ENCODE peak calls at places on chromosome 19, in four cellular contexts. N is mesothelial cell of epicardium, P is brain microvascular endothelial cell, A is GM13976. R is an unnamed sample.
A peak's percentile ranks its signal among the peaks of the same experiment; 100 is the strongest.

GRCh38 chr19:47699360-47699917 is 13.8 kb upstream of the EHD2 start:
- DNase-seq in N (peak; percentile 72), P (no peak), A (peak; percentile 86), R (peak; percentile 73)

GRCh38 chr19:50206191-50206590 is 2.8 kb downstream of the MYH14 start:
- DNase-seq in N (no peak), P (no peak), A (no peak), R (no peak)

GRCh38 chr19:19900124-19900523 is 622 bp upstream of the ZNF93 start:
- DNase-seq in N (no peak), P (peak; percentile 66), A (peak; percentile 6), R (no peak)

GRCh38 chr19:47609885-47610545 is 1.1 kb downstream of the BICRA start:
- DNase-seq in N (peak; percentile 59), P (no peak), A (peak; percentile 55), R (peak; percentile 81)

GRCh38 chr19:2261438-2262172 is 5.4 kb upstream of the JSRP1 start:
- DNase-seq in N (no peak), P (no peak), A (no peak), R (peak; percentile 67)

GRCh38 chr19:19185853-19186728 is 5.9 kb downstream of the BORCS8 start:
- DNase-seq in N (no peak), P (no peak), A (peak; percentile 62), R (no peak)

GRCh38 chr19:31285744-31286143 is 63.5 kb downstream of the TSHZ3 start:
- DNase-seq in N (no peak), P (peak; percentile 9), A (no peak), R (no peak)

GRCh38 chr19:42426643-42427042 is 545 bp downstream of the LIPE start:
- DNase-seq in N (no peak), P (no peak), A (no peak), R (no peak)

GRCh38 chr19:47374876-47375693 is 26.0 kb downstream of the DHX34 start:
- DNase-seq in N (no peak), P (no peak), A (no peak), R (no peak)

GRCh38 chr19:40457953-40458596 is 7.5 kb downstream of the BLVRB start:
- DNase-seq in N (no peak), P (no peak), A (no peak), R (no peak)

GRCh38 chr19:16603090-16603489 is 24.9 kb downstream of the MED26 start:
- DNase-seq in N (no peak), P (no peak), A (no peak), R (no peak)

GRCh38 chr19:45952691-45953505 is 20.8 kb downstream of the NOVA2 start:
- DNase-seq in N (peak; percentile 86), P (peak; percentile 7), A (peak; percentile 80), R (peak; percentile 60)

GRCh38 chr19:14519860-14520407 is 1.7 kb upstream of the DNAJB1 start:
- DNase-seq in N (no peak), P (no peak), A (no peak), R (no peak)

GRCh38 chr19:55014714-55015113 is 23.4 kb downstream of the GP6 start:
- DNase-seq in N (no peak), P (no peak), A (no peak), R (no peak)

GRCh38 chr19:38118176-38118575 is 105.8 kb downstream of the DPF1 start:
- DNase-seq in N (no peak), P (no peak), A (no peak), R (no peak)

GRCh38 chr19:19261350-19262189 is 11.5 kb downstream of the TM6SF2 start:
- DNase-seq in N (peak; percentile 52), P (no peak), A (no peak), R (no peak)

DNA sequence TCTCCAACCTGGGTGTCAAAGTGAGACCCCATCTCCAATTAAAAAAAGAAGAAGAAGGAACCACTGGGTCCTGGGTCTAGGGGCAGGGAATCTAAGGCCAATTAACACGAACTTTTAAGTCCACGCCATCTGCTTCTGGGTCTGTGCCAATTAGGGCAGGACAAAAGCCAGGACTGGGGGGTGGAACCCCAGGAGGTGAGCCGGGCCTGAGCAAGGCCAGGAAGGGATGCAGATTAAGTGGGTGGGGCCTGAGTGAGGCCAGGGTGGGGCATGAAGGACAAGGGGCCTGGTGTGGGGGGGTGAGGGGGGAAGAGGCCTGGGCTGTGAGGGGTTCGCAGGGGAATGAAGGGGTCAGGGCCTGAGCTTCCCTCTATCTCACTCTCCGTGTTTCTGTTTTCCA is 26.3 kb upstream of the ZNF83 start:
- DNase-seq in N (no peak), P (no peak), A (no peak), R (no peak)
- TF ChIP-seq CTCF in N (no peak), P (no peak), A (no peak), R (no peak)

DNA sequence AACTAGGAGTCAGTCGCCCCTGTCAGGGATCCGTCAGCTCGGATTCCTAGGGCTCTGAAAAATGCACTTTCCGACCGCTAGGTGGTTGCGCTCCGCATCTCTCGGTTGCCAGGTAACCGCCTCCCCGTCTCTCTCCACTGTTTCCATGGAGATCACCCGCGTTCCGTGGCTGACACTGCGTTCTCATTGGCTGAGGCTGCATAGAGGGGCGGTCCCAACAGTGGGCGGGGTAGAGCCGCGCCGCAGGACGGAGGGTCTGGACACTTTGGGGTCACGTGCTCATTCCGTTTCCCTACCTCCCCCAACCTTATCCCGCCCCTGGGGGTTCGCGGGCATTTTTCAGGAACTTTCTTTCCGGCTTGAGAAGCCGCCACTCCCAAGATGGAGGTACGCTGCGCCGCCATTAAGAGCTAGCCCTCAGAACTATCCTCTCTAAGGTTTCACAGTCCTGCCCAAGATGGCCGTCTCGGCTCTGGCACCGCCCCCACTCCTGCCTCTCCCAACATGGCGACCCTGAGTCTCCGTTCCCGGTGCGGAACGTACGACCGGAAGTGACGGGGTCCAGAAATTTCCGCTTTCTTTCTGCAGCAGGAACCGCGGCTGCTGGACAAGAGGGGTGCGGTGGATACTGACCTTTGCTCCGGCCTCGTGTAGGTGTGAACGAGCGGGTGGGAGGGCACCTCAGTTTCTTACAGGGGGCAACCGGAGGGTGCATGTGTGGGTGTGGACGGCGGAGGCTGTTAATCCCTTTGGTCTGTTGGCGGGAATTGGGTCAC is at the start of the genes ODAD3 and PRKCSH:
- DNase-seq in N (peak; percentile 99), P (peak; percentile 100), A (peak; percentile 99), R (peak; percentile 99)
- TF ChIP-seq CTCF in N (peak; percentile 96), P (peak; percentile 87), A (peak; percentile 75), R (peak; percentile 79)

GRCh38 chr19:5478925-5479588 is 23.8 kb downstream of the ZNRF4 start:
- DNase-seq in N (no peak), P (no peak), A (no peak), R (no peak)

GRCh38 chr19:5478241-5478924 is 23.2 kb downstream of the ZNRF4 start:
- DNase-seq in N (no peak), P (no peak), A (no peak), R (no peak)

GRCh38 chr19:5481957-5482356 is 26.7 kb downstream of the ZNRF4 start:
- DNase-seq in N (no peak), P (no peak), A (no peak), R (no peak)

GRCh38 chr19:5479958-5480357 is 24.7 kb downstream of the ZNRF4 start:
- DNase-seq in N (no peak), P (no peak), A (no peak), R (no peak)

GRCh38 chr19:5480427-5480836 is 25.2 kb downstream of the ZNRF4 start:
- DNase-seq in N (no peak), P (no peak), A (peak; percentile 70), R (peak; percentile 35)
- TF ChIP-seq CTCF in N (peak; percentile 51), P (peak; percentile 74), A (peak; percentile 30), R (no peak)

GRCh38 chr19:12555456-12555930 is 4.2 kb upstream of the ZNF564 start:
- DNase-seq in N (no peak), P (no peak), A (no peak), R (no peak)
- TF ChIP-seq CTCF in N (no peak), P (peak; percentile 4), A (no peak), R (no peak)

GRCh38 chr19:8377598-8377997 is 12.6 kb upstream of the RAB11B start:
- DNase-seq in N (no peak), P (no peak), A (no peak), R (no peak)

GRCh38 chr19:8371011-8371804 is 7.3 kb downstream of the ANGPTL4 start:
- DNase-seq in N (no peak), P (no peak), A (peak; percentile 18), R (no peak)

GRCh38 chr19:8370176-8371010 is 6.4 kb downstream of the ANGPTL4 start:
- DNase-seq in N (no peak), P (no peak), A (peak; percentile 27), R (peak; percentile 18)

DNA sequence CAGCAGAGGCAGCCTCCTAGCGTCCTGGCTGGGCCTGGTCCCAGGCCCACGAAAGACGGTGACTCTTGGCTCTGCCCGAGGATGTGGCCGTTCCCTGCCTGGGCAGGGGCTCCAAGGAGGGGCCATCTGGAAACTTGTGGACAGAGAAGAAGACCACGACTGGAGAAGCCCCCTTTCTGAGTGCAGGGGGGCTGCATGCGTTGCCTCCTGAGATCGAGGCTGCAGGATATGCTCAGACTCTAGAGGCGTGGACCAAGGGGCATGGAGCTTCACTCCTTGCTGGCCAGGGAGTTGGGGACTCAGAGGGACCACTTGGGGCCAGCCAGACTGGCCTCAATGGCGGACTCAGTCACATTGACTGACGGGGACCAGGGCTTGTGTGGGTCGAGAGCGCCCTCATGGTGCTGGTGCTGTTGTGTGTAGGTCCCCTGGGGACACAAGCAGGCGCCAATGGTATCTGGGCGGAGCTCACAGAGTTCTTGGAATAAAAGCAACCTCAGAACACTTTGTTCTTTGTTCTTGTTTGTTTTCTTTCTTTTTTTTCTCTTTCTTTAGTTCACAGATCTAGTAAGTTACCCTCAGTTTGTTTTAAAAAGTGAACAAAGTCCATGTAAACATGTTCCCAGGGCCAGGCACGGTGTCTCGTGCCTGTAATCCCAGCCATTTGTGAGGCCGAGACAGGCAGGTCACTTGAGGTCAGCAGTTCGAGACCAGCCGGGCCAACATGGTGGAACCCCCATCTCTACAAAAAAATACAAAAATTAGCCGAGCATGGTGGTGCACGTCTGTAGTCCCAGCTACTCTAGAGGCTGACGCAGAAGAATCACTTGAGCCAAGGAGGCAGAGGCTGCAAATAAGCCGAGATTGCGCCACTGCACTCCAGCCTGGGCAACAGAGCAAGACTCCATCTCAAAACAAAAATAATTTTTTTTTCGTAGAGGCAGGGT is 10.2 kb downstream of the ANGPTL4 start:
- DNase-seq in N (no peak), P (no peak), A (no peak), R (no peak)
- TF ChIP-seq CTCF in N (no peak), P (no peak), A (no peak), R (no peak)

GRCh38 chr19:58345558-58345957 is 7.7 kb downstream of the A1BG start:
- DNase-seq in N (no peak), P (no peak), A (no peak), R (no peak)
- TF ChIP-seq CTCF in N (no peak), P (no peak), A (no peak), R (no peak)

R was measured in mucosa of descending colon.